ENCODE peak calls at places on chromosomes 4 and X, in five cellular contexts. One of them, this sample, is unnamed. For H3K36me3, the result is how much of the 10 kb centered on the place peaks cover.

GRCh38 chr4:169229571-169230028 is 41.2 kb downstream of the SH3RF1 start:
- DNase-seq in neural progenitor cell: no peak
- DNase-seq in HCT116: peak
- DNase-seq in PC-3: peak
- DNase-seq in GM23338: no peak
- DNase-seq in this sample: peak

GRCh38 chrX:38304010-38304409 is 23.3 kb downstream of the RPGR start:
- DNase-seq in PC-3: peak
- DNase-seq in neural progenitor cell: peak
- DNase-seq in HCT116: no peak
- DNase-seq in GM23338: peak
- DNase-seq in this sample: peak

GRCh38 chrX:134948333-134949241 is 42.2 kb upstream of the SMIM10 start:
- DNase-seq in neural progenitor cell: no peak
- DNase-seq in HCT116: peak
- DNase-seq in GM23338: no peak
- DNase-seq in PC-3: peak
- DNase-seq in this sample: peak

GRCh38 chr4:81492596-81492995 is 20.9 kb upstream of the RASGEF1B start:
- DNase-seq in neural progenitor cell: no peak
- DNase-seq in PC-3: peak
- DNase-seq in GM23338: no peak
- DNase-seq in HCT116: no peak
- DNase-seq in this sample: no peak

GRCh38 chr4:175339100-175339707 is 421.0 kb downstream of the ADAM29 start:
- DNase-seq in neural progenitor cell: no peak
- DNase-seq in PC-3: no peak
- DNase-seq in GM23338: no peak
- DNase-seq in HCT116: no peak
- DNase-seq in this sample: peak

GRCh38 chr4:128220286-128221235 is 67.1 kb downstream of the PGRMC2 start:
- DNase-seq in GM23338: peak
- DNase-seq in neural progenitor cell: no peak
- DNase-seq in HCT116: peak
- DNase-seq in PC-3: peak
- DNase-seq in this sample: peak

GRCh38 chr4:35695401-35695800 is 548.9 kb downstream of the ARAP2 start:
- DNase-seq in GM23338: peak
- DNase-seq in neural progenitor cell: peak
- DNase-seq in PC-3: no peak
- DNase-seq in HCT116: no peak
- DNase-seq in this sample: no peak

GRCh38 chr4:48093949-48094550 is 40.0 kb downstream of the TXK start:
- DNase-seq in PC-3: peak
- DNase-seq in HCT116: no peak
- DNase-seq in GM23338: peak
- DNase-seq in neural progenitor cell: peak
- DNase-seq in this sample: no peak

GRCh38 chrX:2848806-2849420 is 20.2 kb downstream of the GYG2 start:
- DNase-seq in neural progenitor cell: no peak
- DNase-seq in HCT116: no peak
- DNase-seq in PC-3: peak
- DNase-seq in GM23338: peak
- DNase-seq in this sample: peak

GRCh38 chrX:7270018-7270417 is 122.1 kb upstream of the PUDP start:
- DNase-seq in PC-3: peak
- DNase-seq in HCT116: no peak
- DNase-seq in GM23338: no peak
- DNase-seq in neural progenitor cell: no peak
- DNase-seq in this sample: peak

GRCh38 chrX:111560801-111561200 is 49.4 kb downstream of the SERTM2 start:
- DNase-seq in GM23338: no peak
- DNase-seq in neural progenitor cell: no peak
- DNase-seq in HCT116: no peak
- DNase-seq in PC-3: no peak
- DNase-seq in this sample: no peak

GRCh38 chr4:15659768-15660394 is 4.7 kb upstream of the FBXL5 start:
- DNase-seq in neural progenitor cell: no peak
- DNase-seq in HCT116: no peak
- DNase-seq in GM23338: no peak
- DNase-seq in PC-3: no peak
- DNase-seq in this sample: peak

GRCh38 chr4:158750379-158750778 is 18.4 kb upstream of the FNIP2 start:
- DNase-seq in HCT116: no peak
- DNase-seq in PC-3: peak
- DNase-seq in GM23338: no peak
- DNase-seq in neural progenitor cell: no peak
- DNase-seq in this sample: peak

GRCh38 chrX:80576267-80576666 is 156.0 kb downstream of the TENT5D start:
- DNase-seq in PC-3: no peak
- DNase-seq in HCT116: no peak
- DNase-seq in neural progenitor cell: no peak
- DNase-seq in GM23338: no peak
- DNase-seq in this sample: no peak

GRCh38 chrX:80572636-80573035 is 152.4 kb downstream of the TENT5D start:
- DNase-seq in GM23338: no peak
- DNase-seq in PC-3: no peak
- DNase-seq in neural progenitor cell: no peak
- DNase-seq in HCT116: no peak
- DNase-seq in this sample: no peak

GRCh38 chrX:80576815-80577533 is 156.7 kb downstream of the TENT5D start:
- DNase-seq in neural progenitor cell: peak
- DNase-seq in GM23338: no peak
- DNase-seq in PC-3: peak
- DNase-seq in HCT116: no peak
- DNase-seq in this sample: no peak

GRCh38 chrX:80573275-80573674 is 153.0 kb downstream of the TENT5D start:
- DNase-seq in HCT116: no peak
- DNase-seq in PC-3: no peak
- DNase-seq in neural progenitor cell: no peak
- DNase-seq in GM23338: no peak
- DNase-seq in this sample: no peak

GRCh38 chrX:80578518-80579105 is 158.4 kb downstream of the TENT5D start:
- DNase-seq in HCT116: peak
- DNase-seq in PC-3: peak
- DNase-seq in GM23338: peak
- DNase-seq in neural progenitor cell: peak
- DNase-seq in this sample: peak
- TF ChIP-seq EZH2phosphoT487 in HCT116: no peak
- TF ChIP-seq EZH2phosphoT487 in PC-3: no peak
- TF ChIP-seq EZH2phosphoT487 in GM23338: no peak
- TF ChIP-seq EZH2phosphoT487 in neural progenitor cell: no peak
- TF ChIP-seq EZH2phosphoT487 in this sample: no peak

GRCh38 chr4:3179126-3179706 is 69.7 kb upstream of the MSANTD1 start:
- DNase-seq in HCT116: no peak
- DNase-seq in GM23338: no peak
- DNase-seq in PC-3: no peak
- DNase-seq in neural progenitor cell: no peak
- DNase-seq in this sample: no peak
- H3K36me3 ChIP-seq in HCT116: under half
- H3K36me3 ChIP-seq in GM23338: under half
- H3K36me3 ChIP-seq in PC-3: under half
- H3K36me3 ChIP-seq in neural progenitor cell: under half
- H3K36me3 ChIP-seq in this sample: under half

GRCh38 chr4:1976416-1977352 is 32.1 kb downstream of the NELFA start:
- DNase-seq in GM23338: no peak
- DNase-seq in PC-3: no peak
- DNase-seq in neural progenitor cell: no peak
- DNase-seq in HCT116: no peak
- DNase-seq in this sample: no peak

GRCh38 chr4:1973661-1974060 is 35.1 kb downstream of the NELFA start:
- DNase-seq in PC-3: no peak
- DNase-seq in GM23338: no peak
- DNase-seq in HCT116: no peak
- DNase-seq in neural progenitor cell: no peak
- DNase-seq in this sample: no peak

GRCh38 chr4:1974836-1975235 is 33.9 kb downstream of the NELFA start:
- DNase-seq in PC-3: no peak
- DNase-seq in GM23338: no peak
- DNase-seq in HCT116: no peak
- DNase-seq in neural progenitor cell: no peak
- DNase-seq in this sample: no peak

GRCh38 chr4:1975880-1976279 is 32.9 kb downstream of the NELFA start:
- DNase-seq in HCT116: no peak
- DNase-seq in neural progenitor cell: no peak
- DNase-seq in GM23338: no peak
- DNase-seq in PC-3: no peak
- DNase-seq in this sample: no peak

DNA sequence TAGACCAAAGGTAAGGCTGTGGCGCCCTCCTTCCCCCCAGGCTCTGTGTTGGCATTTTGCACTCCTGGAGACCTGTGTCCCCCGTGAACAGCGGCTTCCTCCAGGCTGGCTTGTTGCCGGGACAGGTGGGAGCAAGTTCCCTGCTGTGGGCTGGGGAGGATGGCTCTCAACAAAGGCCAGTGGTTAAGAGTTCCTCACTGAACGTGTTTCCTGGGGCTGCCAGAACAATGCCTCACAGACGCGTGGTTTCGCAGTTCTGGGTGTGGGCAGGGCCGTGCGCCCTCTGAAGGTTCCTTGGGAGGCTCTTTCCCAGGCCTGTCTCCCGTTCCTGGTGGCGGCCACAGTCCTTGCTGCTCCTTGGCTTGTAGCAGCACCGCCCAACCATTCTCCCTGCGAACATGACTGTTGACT is 33.4 kb downstream of the NELFA start:
- DNase-seq in neural progenitor cell: no peak
- DNase-seq in GM23338: no peak
- DNase-seq in PC-3: no peak
- DNase-seq in HCT116: no peak
- DNase-seq in this sample: no peak
- TF ChIP-seq EZH2phosphoT487 in neural progenitor cell: no peak
- TF ChIP-seq EZH2phosphoT487 in GM23338: no peak
- TF ChIP-seq EZH2phosphoT487 in PC-3: no peak
- TF ChIP-seq EZH2phosphoT487 in HCT116: no peak
- TF ChIP-seq EZH2phosphoT487 in this sample: no peak

DNA sequence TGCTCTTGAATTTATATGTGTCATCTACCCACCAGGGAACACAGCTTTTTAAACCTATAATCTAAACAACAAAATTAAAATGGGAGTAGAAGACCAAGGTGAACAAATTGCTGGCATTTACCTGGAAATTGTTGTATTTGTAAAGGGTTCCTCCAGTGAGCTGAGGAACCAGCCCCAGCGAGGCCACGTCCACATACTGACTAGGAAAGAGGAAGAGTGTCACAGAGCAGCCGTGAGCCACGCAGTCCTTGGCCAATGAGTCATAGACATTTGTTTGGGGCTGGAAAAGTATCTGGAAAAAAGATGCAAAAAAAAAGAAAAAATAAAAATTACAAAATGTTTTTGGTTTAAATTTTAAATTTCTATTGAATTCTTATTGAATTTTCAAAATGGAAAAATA is 58.7 kb downstream of the METTL14 start:
- DNase-seq in HCT116: no peak
- DNase-seq in neural progenitor cell: no peak
- DNase-seq in PC-3: no peak
- DNase-seq in GM23338: no peak
- DNase-seq in this sample: peak
- H3K36me3 ChIP-seq in HCT116: under half
- H3K36me3 ChIP-seq in neural progenitor cell: under half
- H3K36me3 ChIP-seq in PC-3: under half
- H3K36me3 ChIP-seq in GM23338: under half
- H3K36me3 ChIP-seq in this sample: half or more

GRCh38 chr4:184818216-184818564 is 7.6 kb downstream of the ACSL1 start:
- DNase-seq in HCT116: no peak
- DNase-seq in GM23338: no peak
- DNase-seq in PC-3: no peak
- DNase-seq in neural progenitor cell: no peak
- DNase-seq in this sample: no peak

GRCh38 chr4:184814686-184815045 is 11.1 kb downstream of the ACSL1 start:
- DNase-seq in PC-3: no peak
- DNase-seq in HCT116: no peak
- DNase-seq in neural progenitor cell: no peak
- DNase-seq in GM23338: no peak
- DNase-seq in this sample: peak

GRCh38 chr4:184815046-184815877 is 10.5 kb downstream of the ACSL1 start:
- DNase-seq in neural progenitor cell: peak
- DNase-seq in HCT116: peak
- DNase-seq in PC-3: peak
- DNase-seq in GM23338: no peak
- DNase-seq in this sample: peak

GRCh38 chr4:184817494-184818215 is 8.1 kb downstream of the ACSL1 start:
- DNase-seq in HCT116: no peak
- DNase-seq in GM23338: no peak
- DNase-seq in neural progenitor cell: no peak
- DNase-seq in PC-3: no peak
- DNase-seq in this sample: no peak

DNA sequence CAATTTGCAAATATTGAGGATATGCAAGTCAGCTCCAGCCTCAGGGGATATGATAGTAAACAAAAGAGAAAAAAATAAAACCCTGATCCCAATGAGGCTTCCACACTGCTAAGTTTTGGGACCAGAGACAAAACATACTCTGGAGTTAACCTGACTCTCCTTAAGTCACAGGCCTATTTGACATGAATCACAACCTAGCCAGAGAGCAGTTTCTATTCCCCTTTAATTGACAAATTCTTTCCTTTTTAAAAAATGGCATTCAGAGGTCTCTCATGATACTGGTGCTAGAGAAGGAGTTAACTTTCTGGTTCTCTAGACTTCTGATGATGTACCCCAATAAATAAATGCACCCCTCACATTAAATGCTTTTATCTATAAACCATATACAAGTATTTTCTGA is 8.8 kb downstream of the ACSL1 start:
- DNase-seq in HCT116: no peak
- DNase-seq in neural progenitor cell: no peak
- DNase-seq in PC-3: no peak
- DNase-seq in GM23338: no peak
- DNase-seq in this sample: no peak
- TF ChIP-seq EZH2phosphoT487 in HCT116: no peak
- TF ChIP-seq EZH2phosphoT487 in neural progenitor cell: no peak
- TF ChIP-seq EZH2phosphoT487 in PC-3: no peak
- TF ChIP-seq EZH2phosphoT487 in GM23338: no peak
- TF ChIP-seq EZH2phosphoT487 in this sample: no peak

DNA sequence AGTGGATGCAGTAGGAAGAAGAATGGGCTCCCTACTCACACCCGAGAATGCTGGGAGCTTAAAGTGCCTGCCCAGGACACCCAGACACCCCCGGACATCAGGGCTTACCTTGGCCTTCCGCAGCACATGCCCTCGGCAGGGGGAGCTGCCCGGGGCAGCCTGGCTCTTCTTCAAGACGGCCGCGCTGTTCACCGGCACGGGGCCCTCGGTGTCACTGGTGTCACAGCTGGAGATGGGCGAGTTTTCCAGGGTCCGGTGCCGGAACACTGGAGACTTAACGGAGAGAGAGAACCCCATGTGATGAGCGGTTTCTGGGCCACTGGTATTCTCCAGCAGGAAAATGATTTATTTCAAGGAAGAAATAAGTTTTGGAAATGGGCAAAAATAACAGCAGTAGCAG is 170.9 kb downstream of the AFAP1 start:
- DNase-seq in PC-3: no peak
- DNase-seq in HCT116: no peak
- DNase-seq in neural progenitor cell: no peak
- DNase-seq in GM23338: no peak
- DNase-seq in this sample: no peak
- H3K36me3 ChIP-seq in PC-3: under half
- H3K36me3 ChIP-seq in HCT116: under half
- H3K36me3 ChIP-seq in neural progenitor cell: under half
- H3K36me3 ChIP-seq in GM23338: under half
- H3K36me3 ChIP-seq in this sample: half or more

This sample was measured in GM23248.